ENCODE peak calls at places on chromosomes 11 and 22, in ten cellular contexts. K is A549, M is suprapubic skin, F is adrenal gland, S is stomach, W is transverse colon, X is heart left ventricle, U is Peyer's patch, G is HepG2, T is right lobe of liver. H is an unnamed sample.

GRCh38 chr22:46852771-46853170 is 90.3 kb downstream of the TBC1D22A start:
- DNase-seq in M (no peak), T (no peak), S (no peak), X (no peak), K (no peak), F (no peak), W (no peak), G (no peak), U (no peak), H (peak; percentile 57)

GRCh38 chr11:71914127-71914526 is 14.3 kb downstream of the XNDC1N start:
- DNase-seq in W (no peak), F (no peak), X (no peak), G (no peak), K (no peak), S (no peak), U (no peak), T (no peak), M (no peak), H (no peak)

GRCh38 chr11:47716692-47717091 is 1.5 kb upstream of the AGBL2 start:
- DNase-seq in S (no peak), K (no peak), X (no peak), M (no peak), T (no peak), G (no peak), F (no peak), U (no peak), W (no peak), H (no peak)

GRCh38 chr11:12789054-12789453 is 114.8 kb downstream of the TEAD1 start:
- DNase-seq in X (no peak), G (no peak), F (no peak), S (no peak), K (no peak), T (no peak), M (no peak), U (no peak), W (no peak), H (no peak)

GRCh38 chr11:70727899-70728620 is 329.7 kb downstream of the CTTN start:
- DNase-seq in W (no peak), S (no peak), U (no peak), K (no peak), X (no peak), T (no peak), F (no peak), G (no peak), M (no peak), H (no peak)

GRCh38 chr11:65829459-65829858 is 4.3 kb upstream of the SNX32 start:
- DNase-seq in M (no peak), S (no peak), T (no peak), U (no peak), F (no peak), K (no peak), G (no peak), W (no peak), X (no peak), H (no peak)

GRCh38 chr11:64223001-64223651 is 2.9 kb downstream of the TRPT1 start:
- DNase-seq in T (peak; percentile 38), K (no peak), F (no peak), X (no peak), S (no peak), W (no peak), U (no peak), M (no peak), G (no peak), H (no peak)

GRCh38 chr22:43501951-43502874 is 90.4 kb downstream of the MPPED1 start:
- DNase-seq in S (no peak), G (no peak), X (no peak), F (no peak), W (no peak), M (no peak), K (no peak), U (no peak), T (no peak), H (no peak)

GRCh38 chr22:32859743-32860142 is 58.2 kb downstream of the TIMP3 start:
- DNase-seq in F (no peak), X (no peak), U (no peak), W (no peak), S (no peak), G (no peak), M (no peak), T (no peak), K (no peak), H (no peak)

GRCh38 chr11:96168623-96169022 is 174.4 kb downstream of the MAML2 start:
- DNase-seq in X (peak; percentile 18), S (no peak), M (no peak), K (peak; percentile 44), W (no peak), G (no peak), U (no peak), F (peak; percentile 75), T (no peak), H (no peak)

GRCh38 chr11:78642979-78643675 is 68.5 kb upstream of the NARS2 start:
- DNase-seq in K (no peak), T (no peak), U (no peak), S (no peak), X (no peak), G (no peak), M (no peak), W (no peak), F (no peak), H (no peak)

DNA sequence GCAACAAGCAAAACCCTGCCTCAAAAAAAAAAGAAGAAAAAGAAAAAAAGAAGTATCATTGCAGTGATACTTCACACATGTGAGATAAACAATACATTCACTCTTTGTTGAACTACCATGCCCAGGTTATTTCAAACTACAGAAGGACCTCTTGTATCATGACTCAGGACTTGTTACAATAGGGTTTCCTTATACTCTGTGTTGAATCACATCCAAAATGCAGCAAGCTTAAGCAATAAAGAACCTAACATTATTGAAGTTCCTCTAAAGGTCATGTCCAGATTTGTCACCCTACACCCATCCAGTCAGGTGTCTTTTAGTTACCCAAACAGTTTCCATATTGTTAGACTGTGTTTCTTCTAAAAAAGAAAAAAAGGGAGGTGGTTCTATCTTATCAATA is 26.9 kb upstream of the ALKBH3 start:
- DNase-seq in U (no peak), G (no peak), K (no peak), M (no peak), S (no peak), T (no peak), W (no peak), F (no peak), X (no peak), H (no peak)
- TF ChIP-seq CTCF in U (no peak), G (no peak), K (no peak), M (no peak), S (no peak), T (no peak), W (no peak), F (no peak), X (no peak), H (no peak)

GRCh38 chr11:8911040-8911823 is at the start of gene AKIP1:
- DNase-seq in M (peak; percentile 95), U (peak; percentile 95), W (peak; percentile 95), F (peak; percentile 96), K (peak; percentile 92), T (peak; percentile 98), S (peak; percentile 94), G (peak; percentile 93), X (peak; percentile 97), H (peak; percentile 96)
- TF ChIP-seq POLR2A in M (no peak), U (no peak), W (peak; percentile 40), F (peak; percentile 68), K (peak; percentile 77), T (peak; percentile 50), S (no peak), G (peak; percentile 82), X (no peak), H (peak; percentile 24)

GRCh38 chr22:39290724-39291161 is 28.7 kb downstream of the RPL3 start:
- DNase-seq in U (no peak), S (peak; percentile 63), X (peak; percentile 85), G (peak; percentile 56), M (no peak), W (no peak), K (peak; percentile 59), F (peak; percentile 79), T (peak; percentile 92), H (no peak)

GRCh38 chr22:39292002-39292401 is 27.4 kb downstream of the RPL3 start:
- DNase-seq in U (no peak), F (no peak), X (no peak), M (no peak), S (no peak), T (no peak), G (no peak), K (no peak), W (no peak), H (no peak)

GRCh38 chr22:39293766-39294368 is 25.6 kb downstream of the RPL3 start:
- DNase-seq in G (no peak), W (no peak), X (no peak), K (no peak), F (no peak), T (no peak), M (no peak), S (no peak), U (no peak), H (no peak)

GRCh38 chr22:39291501-39291900 is 27.9 kb downstream of the RPL3 start:
- DNase-seq in U (no peak), F (no peak), T (no peak), S (no peak), X (no peak), W (no peak), K (no peak), G (no peak), M (no peak), H (no peak)

DNA sequence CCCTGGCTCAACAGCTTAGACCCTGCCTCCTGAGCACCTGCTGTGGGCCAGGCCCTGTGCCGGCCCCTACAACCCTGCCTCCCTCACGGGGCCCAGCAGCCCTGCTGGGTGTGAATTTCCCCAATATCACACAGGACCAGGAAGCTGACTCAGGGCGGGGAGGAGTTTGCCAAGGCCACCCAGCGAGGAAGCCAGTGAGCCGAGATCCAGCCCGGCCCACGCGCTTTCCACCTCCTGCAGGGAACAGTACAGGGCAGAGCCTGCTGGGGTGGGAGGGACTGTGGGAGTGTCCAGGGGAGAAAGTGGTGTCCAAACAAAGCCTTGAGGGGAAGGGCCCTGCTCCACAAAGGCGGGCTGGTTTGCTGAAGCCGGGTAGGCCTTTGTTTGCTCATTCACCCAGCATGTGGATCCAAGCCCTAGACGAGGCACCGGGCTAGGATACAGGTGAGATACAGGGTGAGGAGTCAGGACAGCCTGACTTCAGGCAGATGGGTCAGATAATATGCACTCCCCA is 26.8 kb downstream of the RPL3 start:
- DNase-seq in U (peak; percentile 81), M (peak; percentile 93), T (peak; percentile 97), W (peak; percentile 80), G (peak; percentile 81), X (peak; percentile 94), S (peak; percentile 92), K (peak; percentile 81), F (peak; percentile 97), H (peak; percentile 97)
- H3K4me1 ChIP-seq in U (peaks cover 15% of the 10 kb centered on the region), M (peaks cover 66% of the 10 kb centered on the region), T (peaks cover 46% of the 10 kb centered on the region), W (peaks cover 17% of the 10 kb centered on the region), G (peaks cover 89% of the 10 kb centered on the region), X (peaks cover 34% of the 10 kb centered on the region), S (peaks cover 50% of the 10 kb centered on the region), K (peaks cover 69% of the 10 kb centered on the region), F (peaks cover 27% of the 10 kb centered on the region), H (peaks cover 44% of the 10 kb centered on the region)

DNA sequence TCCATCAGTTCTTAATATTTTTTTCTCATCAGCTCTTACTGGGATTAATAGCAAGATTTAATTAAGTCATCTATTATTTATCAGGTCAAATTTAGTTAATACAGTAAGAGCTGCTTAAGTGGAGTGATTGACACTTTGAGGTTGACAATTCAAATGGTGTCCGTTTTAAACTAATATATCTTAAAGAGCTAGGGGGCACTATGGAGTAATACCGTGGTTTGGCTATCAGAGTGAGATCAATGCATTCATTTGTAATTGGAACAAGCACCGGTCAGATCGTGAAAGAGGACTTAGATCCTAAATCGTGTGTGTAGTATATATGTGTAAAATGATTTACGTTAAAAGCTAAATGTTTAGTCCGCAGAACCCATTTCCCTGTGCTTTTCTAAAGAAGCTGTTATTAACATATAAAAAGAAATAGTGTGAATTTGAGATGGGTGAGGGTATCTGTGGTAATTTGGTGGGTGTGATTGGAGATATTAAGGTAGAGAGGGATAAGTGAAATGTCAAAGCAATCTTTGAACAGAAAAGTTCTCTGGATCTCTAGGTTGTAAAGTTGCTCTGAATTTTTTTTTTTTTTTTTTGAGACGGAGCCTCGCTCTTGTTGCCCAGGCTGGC is 2.3 kb downstream of the SIK2 start:
- DNase-seq in M (no peak), K (peak; percentile 29), S (no peak), T (no peak), W (no peak), U (no peak), X (no peak), G (peak; percentile 61), F (no peak), H (no peak)
- TF ChIP-seq CTCF in M (peak; percentile 37), K (peak; percentile 61), S (peak; percentile 64), T (peak; percentile 60), W (peak; percentile 66), U (peak; percentile 78), X (peak; percentile 68), G (peak; percentile 71), F (peak; percentile 59), H (peak; percentile 47)

H was measured in esophagus muscularis mucosa.